ENCODE peak calls at places on chromosomes 5 and 9, in eight cellular contexts. One of them, this sample, is unnamed.

GRCh38 chr5:168987540-168988300 is 313.2 kb downstream of the SLIT3 start:
- DNase-seq in activated CD4-positive, alpha-beta T cell treated with anti-CD3 and anti-CD28 coated beads, Interleukin-2, amount 50 U/mL, for 4 hours: peak
- DNase-seq in IMR-90: peak
- DNase-seq in NCI-H1105 treated with DMSO at 0.1 percent for 48 hours: peak
- DNase-seq in stimulated activated CD4-positive, alpha-beta T cell treated with anti-CD3 and anti-CD28 coated beads, Interleukin-1b, Interleukin-23, amount 100 ng/mL, for 24 hours: peak
- DNase-seq in activated naive CD8-positive, alpha-beta T cell treated with anti-CD3 and anti-CD28 coated beads, Interleukin-2, amount 50 U/mL, for 24 hours: peak
- DNase-seq in islet precursor cell: peak
- DNase-seq in endothelial cell of umbilical vein: peak
- DNase-seq in this sample: peak

GRCh38 chr5:1511037-1511436 is 12.7 kb downstream of the LPCAT1 start:
- DNase-seq in activated CD4-positive, alpha-beta T cell treated with anti-CD3 and anti-CD28 coated beads, Interleukin-2, amount 50 U/mL, for 4 hours: no peak
- DNase-seq in IMR-90: no peak
- DNase-seq in NCI-H1105 treated with DMSO at 0.1 percent for 48 hours: no peak
- DNase-seq in stimulated activated CD4-positive, alpha-beta T cell treated with anti-CD3 and anti-CD28 coated beads, Interleukin-1b, Interleukin-23, amount 100 ng/mL, for 24 hours: no peak
- DNase-seq in activated naive CD8-positive, alpha-beta T cell treated with anti-CD3 and anti-CD28 coated beads, Interleukin-2, amount 50 U/mL, for 24 hours: no peak
- DNase-seq in islet precursor cell: no peak
- DNase-seq in endothelial cell of umbilical vein: no peak
- DNase-seq in this sample: no peak

GRCh38 chr9:19298601-19299000 is 68.1 kb downstream of the DENND4C start:
- DNase-seq in activated CD4-positive, alpha-beta T cell treated with anti-CD3 and anti-CD28 coated beads, Interleukin-2, amount 50 U/mL, for 4 hours: no peak
- DNase-seq in IMR-90: no peak
- DNase-seq in NCI-H1105 treated with DMSO at 0.1 percent for 48 hours: no peak
- DNase-seq in stimulated activated CD4-positive, alpha-beta T cell treated with anti-CD3 and anti-CD28 coated beads, Interleukin-1b, Interleukin-23, amount 100 ng/mL, for 24 hours: no peak
- DNase-seq in activated naive CD8-positive, alpha-beta T cell treated with anti-CD3 and anti-CD28 coated beads, Interleukin-2, amount 50 U/mL, for 24 hours: no peak
- DNase-seq in islet precursor cell: no peak
- DNase-seq in endothelial cell of umbilical vein: no peak
- DNase-seq in this sample: no peak

GRCh38 chr5:172602712-172603289 is 38.3 kb upstream of the NEURL1B start:
- DNase-seq in activated CD4-positive, alpha-beta T cell treated with anti-CD3 and anti-CD28 coated beads, Interleukin-2, amount 50 U/mL, for 4 hours: no peak
- DNase-seq in IMR-90: no peak
- DNase-seq in NCI-H1105 treated with DMSO at 0.1 percent for 48 hours: no peak
- DNase-seq in stimulated activated CD4-positive, alpha-beta T cell treated with anti-CD3 and anti-CD28 coated beads, Interleukin-1b, Interleukin-23, amount 100 ng/mL, for 24 hours: no peak
- DNase-seq in activated naive CD8-positive, alpha-beta T cell treated with anti-CD3 and anti-CD28 coated beads, Interleukin-2, amount 50 U/mL, for 24 hours: no peak
- DNase-seq in islet precursor cell: no peak
- DNase-seq in endothelial cell of umbilical vein: no peak
- DNase-seq in this sample: no peak

GRCh38 chr5:96478983-96479382 is 45.9 kb upstream of the PCSK1 start:
- DNase-seq in activated CD4-positive, alpha-beta T cell treated with anti-CD3 and anti-CD28 coated beads, Interleukin-2, amount 50 U/mL, for 4 hours: no peak
- DNase-seq in IMR-90: no peak
- DNase-seq in NCI-H1105 treated with DMSO at 0.1 percent for 48 hours: no peak
- DNase-seq in stimulated activated CD4-positive, alpha-beta T cell treated with anti-CD3 and anti-CD28 coated beads, Interleukin-1b, Interleukin-23, amount 100 ng/mL, for 24 hours: no peak
- DNase-seq in activated naive CD8-positive, alpha-beta T cell treated with anti-CD3 and anti-CD28 coated beads, Interleukin-2, amount 50 U/mL, for 24 hours: no peak
- DNase-seq in islet precursor cell: no peak
- DNase-seq in endothelial cell of umbilical vein: no peak
- DNase-seq in this sample: no peak

GRCh38 chr5:821504-821903 is 29.3 kb downstream of the ZDHHC11 start:
- DNase-seq in activated CD4-positive, alpha-beta T cell treated with anti-CD3 and anti-CD28 coated beads, Interleukin-2, amount 50 U/mL, for 4 hours: no peak
- DNase-seq in IMR-90: no peak
- DNase-seq in NCI-H1105 treated with DMSO at 0.1 percent for 48 hours: no peak
- DNase-seq in stimulated activated CD4-positive, alpha-beta T cell treated with anti-CD3 and anti-CD28 coated beads, Interleukin-1b, Interleukin-23, amount 100 ng/mL, for 24 hours: no peak
- DNase-seq in activated naive CD8-positive, alpha-beta T cell treated with anti-CD3 and anti-CD28 coated beads, Interleukin-2, amount 50 U/mL, for 24 hours: no peak
- DNase-seq in islet precursor cell: no peak
- DNase-seq in endothelial cell of umbilical vein: no peak
- DNase-seq in this sample: no peak

GRCh38 chr9:75996726-75997125 is 106.3 kb downstream of the PCSK5 start:
- DNase-seq in activated CD4-positive, alpha-beta T cell treated with anti-CD3 and anti-CD28 coated beads, Interleukin-2, amount 50 U/mL, for 4 hours: no peak
- DNase-seq in IMR-90: no peak
- DNase-seq in NCI-H1105 treated with DMSO at 0.1 percent for 48 hours: no peak
- DNase-seq in stimulated activated CD4-positive, alpha-beta T cell treated with anti-CD3 and anti-CD28 coated beads, Interleukin-1b, Interleukin-23, amount 100 ng/mL, for 24 hours: no peak
- DNase-seq in activated naive CD8-positive, alpha-beta T cell treated with anti-CD3 and anti-CD28 coated beads, Interleukin-2, amount 50 U/mL, for 24 hours: no peak
- DNase-seq in islet precursor cell: no peak
- DNase-seq in endothelial cell of umbilical vein: no peak
- DNase-seq in this sample: no peak

GRCh38 chr5:17000296-17000939 is 64.3 kb upstream of the MYO10 start:
- DNase-seq in activated CD4-positive, alpha-beta T cell treated with anti-CD3 and anti-CD28 coated beads, Interleukin-2, amount 50 U/mL, for 4 hours: no peak
- DNase-seq in IMR-90: peak
- DNase-seq in NCI-H1105 treated with DMSO at 0.1 percent for 48 hours: no peak
- DNase-seq in stimulated activated CD4-positive, alpha-beta T cell treated with anti-CD3 and anti-CD28 coated beads, Interleukin-1b, Interleukin-23, amount 100 ng/mL, for 24 hours: no peak
- DNase-seq in activated naive CD8-positive, alpha-beta T cell treated with anti-CD3 and anti-CD28 coated beads, Interleukin-2, amount 50 U/mL, for 24 hours: no peak
- DNase-seq in islet precursor cell: no peak
- DNase-seq in endothelial cell of umbilical vein: peak
- DNase-seq in this sample: peak

GRCh38 chr5:69498384-69498783 is 5.8 kb downstream of the OCLN start:
- DNase-seq in activated CD4-positive, alpha-beta T cell treated with anti-CD3 and anti-CD28 coated beads, Interleukin-2, amount 50 U/mL, for 4 hours: no peak
- DNase-seq in IMR-90: no peak
- DNase-seq in NCI-H1105 treated with DMSO at 0.1 percent for 48 hours: no peak
- DNase-seq in stimulated activated CD4-positive, alpha-beta T cell treated with anti-CD3 and anti-CD28 coated beads, Interleukin-1b, Interleukin-23, amount 100 ng/mL, for 24 hours: no peak
- DNase-seq in activated naive CD8-positive, alpha-beta T cell treated with anti-CD3 and anti-CD28 coated beads, Interleukin-2, amount 50 U/mL, for 24 hours: no peak
- DNase-seq in islet precursor cell: no peak
- DNase-seq in endothelial cell of umbilical vein: no peak
- DNase-seq in this sample: peak

GRCh38 chr5:119930490-119930889 is 301.1 kb downstream of the FAM170A start:
- DNase-seq in activated CD4-positive, alpha-beta T cell treated with anti-CD3 and anti-CD28 coated beads, Interleukin-2, amount 50 U/mL, for 4 hours: no peak
- DNase-seq in IMR-90: no peak
- DNase-seq in NCI-H1105 treated with DMSO at 0.1 percent for 48 hours: no peak
- DNase-seq in stimulated activated CD4-positive, alpha-beta T cell treated with anti-CD3 and anti-CD28 coated beads, Interleukin-1b, Interleukin-23, amount 100 ng/mL, for 24 hours: no peak
- DNase-seq in activated naive CD8-positive, alpha-beta T cell treated with anti-CD3 and anti-CD28 coated beads, Interleukin-2, amount 50 U/mL, for 24 hours: no peak
- DNase-seq in islet precursor cell: no peak
- DNase-seq in endothelial cell of umbilical vein: no peak
- DNase-seq in this sample: no peak

GRCh38 chr9:113620377-113621161 is 157.0 kb downstream of the RGS3 start:
- DNase-seq in activated CD4-positive, alpha-beta T cell treated with anti-CD3 and anti-CD28 coated beads, Interleukin-2, amount 50 U/mL, for 4 hours: no peak
- DNase-seq in IMR-90: peak
- DNase-seq in NCI-H1105 treated with DMSO at 0.1 percent for 48 hours: peak
- DNase-seq in stimulated activated CD4-positive, alpha-beta T cell treated with anti-CD3 and anti-CD28 coated beads, Interleukin-1b, Interleukin-23, amount 100 ng/mL, for 24 hours: peak
- DNase-seq in activated naive CD8-positive, alpha-beta T cell treated with anti-CD3 and anti-CD28 coated beads, Interleukin-2, amount 50 U/mL, for 24 hours: peak
- DNase-seq in islet precursor cell: peak
- DNase-seq in endothelial cell of umbilical vein: peak
- DNase-seq in this sample: peak

GRCh38 chr5:180787711-180788431 is 14.7 kb downstream of the MGAT1 start:
- DNase-seq in activated CD4-positive, alpha-beta T cell treated with anti-CD3 and anti-CD28 coated beads, Interleukin-2, amount 50 U/mL, for 4 hours: no peak
- DNase-seq in IMR-90: peak
- DNase-seq in NCI-H1105 treated with DMSO at 0.1 percent for 48 hours: no peak
- DNase-seq in stimulated activated CD4-positive, alpha-beta T cell treated with anti-CD3 and anti-CD28 coated beads, Interleukin-1b, Interleukin-23, amount 100 ng/mL, for 24 hours: no peak
- DNase-seq in activated naive CD8-positive, alpha-beta T cell treated with anti-CD3 and anti-CD28 coated beads, Interleukin-2, amount 50 U/mL, for 24 hours: no peak
- DNase-seq in islet precursor cell: peak
- DNase-seq in endothelial cell of umbilical vein: no peak
- DNase-seq in this sample: no peak

GRCh38 chr5:90802695-90803317 is 244.2 kb downstream of the ADGRV1 start:
- DNase-seq in activated CD4-positive, alpha-beta T cell treated with anti-CD3 and anti-CD28 coated beads, Interleukin-2, amount 50 U/mL, for 4 hours: no peak
- DNase-seq in IMR-90: peak
- DNase-seq in NCI-H1105 treated with DMSO at 0.1 percent for 48 hours: peak
- DNase-seq in stimulated activated CD4-positive, alpha-beta T cell treated with anti-CD3 and anti-CD28 coated beads, Interleukin-1b, Interleukin-23, amount 100 ng/mL, for 24 hours: no peak
- DNase-seq in activated naive CD8-positive, alpha-beta T cell treated with anti-CD3 and anti-CD28 coated beads, Interleukin-2, amount 50 U/mL, for 24 hours: no peak
- DNase-seq in islet precursor cell: peak
- DNase-seq in endothelial cell of umbilical vein: peak
- DNase-seq in this sample: peak

This sample was measured in GM23248.